ENCODE peak calls at places on chromosomes 16 and 17, in four cellular contexts. W is IMR-90, T is choroid plexus epithelial cell, H is cardiac fibroblast. M is an unnamed sample.

GRCh38 chr16:1691956-1692355 is 13.9 kb downstream of the JPT2 start:
- DNase-seq in W (peak), T (peak), H (peak), M (peak)

GRCh38 chr16:30359871-30360170 is 4.7 kb upstream of the CD2BP2 start:
- DNase-seq in W (no peak), T (no peak), H (no peak), M (no peak)

GRCh38 chr16:75266738-75267630 is 15.6 kb upstream of the BCAR1 start:
- DNase-seq in W (no peak), T (no peak), H (no peak), M (no peak)

GRCh38 chr17:48053758-48054237 is 5.6 kb downstream of the NFE2L1 start:
- DNase-seq in W (no peak), T (no peak), H (no peak), M (no peak)

GRCh38 chr16:67164599-67165061 is at the start of gene HSF4:
- DNase-seq in W (no peak), T (no peak), H (peak), M (no peak)

GRCh38 chr17:78117027-78117981 is 11.3 kb downstream of the TMC6 start:
- DNase-seq in W (no peak), T (no peak), H (no peak), M (no peak)

GRCh38 chr17:51397361-51398127 is 137.2 kb downstream of the UTP18 start:
- DNase-seq in W (peak), T (peak), H (peak), M (peak)

GRCh38 chr16:84943620-84944019 is 67.7 kb downstream of the ZDHHC7 start:
- DNase-seq in W (no peak), T (no peak), H (no peak), M (no peak)

GRCh38 chr16:72172105-72173034 is at the start of gene PMFBP1:
- DNase-seq in W (peak), T (peak), H (peak), M (peak)

GRCh38 chr16:86392751-86393150 is 117.6 kb upstream of the FOXF1 start:
- DNase-seq in W (peak), T (no peak), H (peak), M (no peak)

GRCh38 chr16:12672986-12673385 is 130.7 kb downstream of the CPPED1 start:
- DNase-seq in W (no peak), T (no peak), H (no peak), M (no peak)

DNA sequence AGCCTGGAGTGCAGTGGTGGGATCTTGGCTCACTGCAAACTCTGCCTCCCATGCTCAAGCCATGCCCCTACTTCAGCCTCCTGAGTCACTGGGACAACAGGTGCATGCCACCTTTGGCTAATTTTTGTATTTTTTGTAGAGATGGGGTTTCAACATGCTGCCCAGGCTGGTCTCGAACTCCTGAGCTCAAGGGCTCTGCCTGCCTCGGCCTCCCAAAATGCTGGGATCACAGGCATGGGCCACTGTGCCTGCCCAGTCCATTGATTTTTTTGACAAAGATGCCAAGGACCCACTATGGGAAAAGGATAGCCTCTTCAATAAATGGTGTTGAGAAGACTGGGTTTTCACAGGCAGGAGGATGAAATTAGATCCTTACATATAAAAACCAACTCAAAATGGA is 10.8 kb upstream of the ADCY7 start:
- DNase-seq in W (no peak), T (no peak), H (no peak), M (no peak)
- H3K4me3 ChIP-seq in W (no peak), T (no peak), H (no peak), M (no peak)

DNA sequence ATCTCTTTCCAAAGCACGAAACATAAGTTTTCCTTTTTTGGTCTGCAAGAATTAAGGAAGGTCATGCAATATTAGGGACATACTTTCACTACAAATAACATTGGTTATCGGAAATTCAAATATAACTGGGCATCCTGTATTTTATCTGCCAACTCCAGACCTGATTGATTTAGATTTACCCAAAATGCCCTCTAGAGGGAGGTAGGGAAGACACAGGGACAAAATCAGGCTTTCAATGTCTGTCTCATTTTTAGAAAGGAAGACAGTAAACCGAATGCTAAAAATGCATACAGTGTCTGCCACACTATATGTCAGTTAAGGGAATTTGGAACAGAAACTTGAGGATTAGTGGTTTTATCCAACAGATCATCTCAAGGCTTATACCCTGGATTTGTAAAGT is 161.7 kb upstream of the SOX9 start:
- DNase-seq in W (peak), T (peak), H (peak), M (peak)
- TF ChIP-seq CTCF in W (peak), T (peak), H (peak), M (peak)

GRCh38 chr16:48537909-48538745 is 71.9 kb downstream of the N4BP1 start:
- DNase-seq in W (no peak), T (no peak), H (no peak), M (peak)
- H3K4me3 ChIP-seq in W (no peak), T (no peak), H (no peak), M (no peak)

DNA sequence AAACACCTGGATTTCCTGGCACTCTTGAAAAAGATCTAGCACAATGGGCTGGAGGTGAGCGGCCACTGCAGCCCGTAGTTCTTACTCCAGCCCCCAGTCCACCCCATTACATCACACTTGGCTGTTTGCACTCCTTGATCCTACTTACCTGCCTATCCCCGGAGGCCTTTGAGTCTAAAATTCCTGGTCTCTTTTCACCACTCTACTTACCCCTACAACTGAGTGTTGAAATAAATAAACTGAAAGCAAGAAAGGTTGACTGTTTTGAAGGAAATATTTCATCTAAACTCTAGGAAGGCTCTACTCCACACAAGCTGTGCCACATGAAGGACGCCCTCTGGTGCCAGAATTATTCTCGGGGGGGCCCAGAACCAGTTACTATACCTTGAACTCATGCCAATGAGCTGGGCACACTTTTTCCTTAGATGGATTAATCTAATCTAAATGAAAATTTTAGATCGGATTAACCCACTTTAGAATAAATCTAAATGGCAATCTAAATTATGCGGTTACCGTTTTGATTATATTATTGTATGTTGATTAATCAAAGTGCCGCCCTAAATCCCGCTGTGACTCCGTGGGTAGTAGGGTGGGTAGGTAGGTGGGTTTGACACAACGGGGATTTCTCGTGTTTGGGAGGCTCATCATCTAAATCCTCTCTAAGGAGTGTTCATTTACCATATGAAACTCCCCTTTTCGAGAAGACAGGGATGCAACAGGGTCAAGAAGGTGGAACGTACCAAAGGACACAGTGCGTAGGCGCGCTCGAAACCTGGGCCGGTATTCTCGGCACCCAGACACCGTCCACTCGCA is 651 bp upstream of the EIF1 start:
- DNase-seq in W (peak), T (peak), H (no peak), M (peak)
- TF ChIP-seq CTCF in W (peak), T (peak), H (no peak), M (peak)

GRCh38 chr17:81991684-81992513 is 14.5 kb downstream of the ASPSCR1 start:
- DNase-seq in W (peak), T (peak), H (peak), M (peak)
- H3K4me3 ChIP-seq in W (no peak), T (no peak), H (no peak), M (no peak)